ENCODE peak calls at places on chromosomes 16 and 17, in eight cellular contexts. U is T-helper 9 cell; O is AG20443; X is activated naive CD8-positive, alpha-beta T cell treated with anti-CD3 and anti-CD28 coated beads for 36 hours; D is transverse colon; C is fibroblast of the conjunctiva; R is stimulated activated CD4-positive, alpha-beta T cell treated with anti-CD3 and anti-CD28 coated beads, Interleukin-1b, Interleukin-23, amount 100 ng/mL, for 24 hours; I is posterior vena cava. J is an unnamed sample.

GRCh38 chr16:10609410-10609774 is 29.0 kb upstream of the EMP2 start:
- DNase-seq in D (no peak), X (no peak), C (peak; percentile 32), I (no peak), U (no peak), R (no peak), O (peak; percentile 85), J (no peak)

GRCh38 chr16:22659933-22660332 is 149.2 kb downstream of the NPIPB5 start:
- DNase-seq in C (no peak), O (no peak), R (no peak), U (no peak), I (no peak), D (peak; percentile 32), X (no peak), J (no peak)

GRCh38 chr16:80631581-80631980 is 90.8 kb downstream of the DYNLRB2 start:
- DNase-seq in R (no peak), I (no peak), O (no peak), C (no peak), D (no peak), U (no peak), X (no peak), J (no peak)

GRCh38 chr16:273547-274421 is 2.0 kb downstream of the RGS11 start:
- DNase-seq in X (no peak), R (no peak), D (peak; percentile 69), U (no peak), C (no peak), I (no peak), O (no peak), J (no peak)

GRCh38 chr17:48456584-48456983 is 26.6 kb upstream of the SKAP1 start:
- DNase-seq in C (no peak), I (no peak), R (no peak), O (no peak), D (no peak), X (peak; percentile 28), U (no peak), J (no peak)

GRCh38 chr17:42135664-42136653 is 13.4 kb downstream of the HSPB9 start:
- DNase-seq in R (no peak), U (no peak), X (no peak), D (peak; percentile 85), I (no peak), C (no peak), O (no peak), J (peak; percentile 21)

GRCh38 chr17:42178817-42179216 is 2.1 kb downstream of the KCNH4 start:
- DNase-seq in R (no peak), C (no peak), O (no peak), X (no peak), U (no peak), D (no peak), I (no peak), J (no peak)

GRCh38 chr16:88750854-88751253 is 34.2 kb downstream of the PIEZO1 start:
- DNase-seq in D (no peak), U (no peak), O (no peak), C (no peak), X (no peak), I (no peak), R (no peak), J (no peak)

GRCh38 chr16:67294927-67295326 is 15.6 kb downstream of the PLEKHG4 start:
- DNase-seq in U (no peak), R (no peak), X (no peak), I (no peak), D (no peak), O (peak; percentile 81), C (no peak), J (no peak)

GRCh38 chr17:3335876-3336275 is 37.7 kb upstream of the OR3A1 start:
- DNase-seq in C (no peak), R (no peak), O (no peak), D (no peak), I (no peak), X (no peak), U (no peak), J (no peak)

GRCh38 chr17:13541032-13541480 is 60.7 kb downstream of the HS3ST3A1 start:
- DNase-seq in X (no peak), R (no peak), I (no peak), O (peak; percentile 78), U (no peak), D (no peak), C (peak; percentile 92), J (no peak)

GRCh38 chr16:30166202-30166902 is 17.1 kb upstream of the CORO1A start:
- DNase-seq in I (peak; percentile 35), X (no peak), C (no peak), O (no peak), U (no peak), R (no peak), D (no peak), J (no peak)

GRCh38 chr17:33521784-33522183 is 228.7 kb upstream of the ASIC2 start:
- DNase-seq in X (peak; percentile 2), C (no peak), I (no peak), D (no peak), U (no peak), R (no peak), O (peak; percentile 25), J (no peak)

GRCh38 chr16:89925596-89926079 is 2.5 kb downstream of the TUBB3 start:
- DNase-seq in I (peak; percentile 81), D (no peak), C (no peak), X (no peak), O (no peak), U (no peak), R (no peak), J (no peak)

GRCh38 chr17:38613981-38614779 is 8.4 kb upstream of the SRCIN1 start:
- DNase-seq in O (no peak), I (no peak), X (no peak), R (no peak), U (no peak), D (no peak), C (no peak), J (no peak)

GRCh38 chr16:28210979-28211505 is 723 bp downstream of the XPO6 start:
- DNase-seq in R (peak; percentile 38), U (peak; percentile 45), D (peak; percentile 77), I (peak; percentile 94), O (peak; percentile 93), C (peak; percentile 42), X (peak; percentile 81), J (no peak)

GRCh38 chr17:75740631-75741077 is 19.4 kb downstream of the ITGB4 start:
- DNase-seq in O (no peak), U (no peak), C (no peak), R (no peak), I (no peak), D (no peak), X (no peak), J (no peak)

GRCh38 chr16:15876503-15876902 is 11.9 kb downstream of the CEP20 start:
- DNase-seq in X (no peak), O (no peak), I (no peak), C (no peak), R (no peak), U (no peak), D (no peak), J (no peak)

GRCh38 chr16:74999683-75000480 is 1.1 kb downstream of the ZNRF1 start:
- DNase-seq in D (peak; percentile 69), C (no peak), R (no peak), U (peak; percentile 50), O (peak; percentile 54), I (peak; percentile 86), X (peak; percentile 53), J (peak; percentile 35)

GRCh38 chr17:28513476-28513875 is 7.3 kb downstream of the FOXN1 start:
- DNase-seq in X (no peak), C (no peak), U (no peak), I (peak; percentile 65), D (no peak), R (no peak), O (no peak), J (no peak)

J was measured in NCI-H748 treated with DMSO at 0.1 percent for 48 hours.